ENCODE peak calls at places on chromosomes 7 and 10, in four cellular contexts. N, Z, I and C are unnamed samples.

GRCh38 chr7:93298671-93299070 is 66.5 kb downstream of the VPS50 start:
- DNase-seq in N (no peak), Z (no peak), I (no peak), C (no peak)

GRCh38 chr7:5497158-5498103 is 73.8 kb upstream of the TNRC18 start:
- DNase-seq in N (no peak), Z (no peak), I (peak; percentile 90), C (no peak)

GRCh38 chr10:84837041-84837766 is 508.8 kb downstream of the CCSER2 start:
- DNase-seq in N (no peak), Z (no peak), I (no peak), C (no peak)

GRCh38 chr10:44316187-44316921 is 68.5 kb downstream of the CXCL12 start:
- DNase-seq in N (peak; percentile 53), Z (no peak), I (peak; percentile 55), C (no peak)

GRCh38 chr10:30980951-30981616 is 50.6 kb downstream of the ZNF438 start:
- DNase-seq in N (no peak), Z (no peak), I (no peak), C (no peak)

GRCh38 chr10:102729090-102730026 is 14.4 kb upstream of the WBP1L start:
- DNase-seq in N (no peak), Z (peak; percentile 56), I (peak; percentile 87), C (no peak)

GRCh38 chr7:137820677-137821420 is 25.9 kb downstream of the DGKI start:
- DNase-seq in N (no peak), Z (no peak), I (peak; percentile 47), C (no peak)

GRCh38 chr10:30095811-30096422 is 36.5 kb upstream of the JCAD start:
- DNase-seq in N (no peak), Z (peak; percentile 64), I (no peak), C (no peak)

GRCh38 chr10:101267776-101268175 is 38.5 kb upstream of the LBX1 start:
- DNase-seq in N (no peak), Z (no peak), I (no peak), C (no peak)

GRCh38 chr7:129805086-129805719 is 147.6 kb downstream of the UBE2H start:
- DNase-seq in N (no peak), Z (no peak), I (peak; percentile 85), C (no peak)

GRCh38 chr10:105725007-105725406 is 1083.9 kb downstream of the SORCS3 start:
- DNase-seq in N (no peak), Z (no peak), I (no peak), C (no peak)

GRCh38 chr7:69800495-69800894 is 202.2 kb downstream of the AUTS2 start:
- DNase-seq in N (peak; percentile 17), Z (no peak), I (peak; percentile 45), C (no peak)

GRCh38 chr10:109778993-109779392 is 144.3 kb downstream of the XPNPEP1 start:
- DNase-seq in N (no peak), Z (no peak), I (no peak), C (no peak)

GRCh38 chr7:152615052-152615741 is 60.7 kb downstream of the XRCC2 start:
- DNase-seq in N (no peak), Z (peak; percentile 66), I (peak; percentile 92), C (no peak)

GRCh38 chr10:101781984-101782810 is 1.0 kb downstream of the NPM3 start:
- DNase-seq in N (no peak), Z (no peak), I (peak; percentile 28), C (no peak)

GRCh38 chr10:33376976-33377657 is 42.6 kb upstream of the NRP1 start:
- DNase-seq in N (no peak), Z (no peak), I (no peak), C (no peak)

GRCh38 chr10:98596404-98596803 is 149.7 kb upstream of the HPS1 start:
- DNase-seq in N (no peak), Z (no peak), I (no peak), C (no peak)

GRCh38 chr10:8534089-8534488 is 479.6 kb downstream of the GATA3 start:
- DNase-seq in N (no peak), Z (no peak), I (peak; percentile 30), C (no peak)

GRCh38 chr10:108360187-108360586 is 1195.7 kb upstream of the SORCS1 start:
- DNase-seq in N (no peak), Z (no peak), I (no peak), C (no peak)

GRCh38 chr7:123845823-123846216 is 851 bp downstream of the HYAL4 start:
- DNase-seq in N (no peak), Z (no peak), I (peak; percentile 11), C (no peak)

GRCh38 chr7:41732279-41733062 is 29.6 kb upstream of the INHBA start:
- DNase-seq in N (no peak), Z (no peak), I (no peak), C (no peak)

GRCh38 chr10:52437205-52437646 is 123.1 kb downstream of the DKK1 start:
- DNase-seq in N (no peak), Z (no peak), I (no peak), C (peak; percentile 2)

GRCh38 chr7:12898004-12898403 is 210.6 kb downstream of the ARL4A start:
- DNase-seq in N (no peak), Z (no peak), I (no peak), C (no peak)

GRCh38 chr7:25669954-25670841 is 441.9 kb upstream of the NPVF start:
- DNase-seq in N (no peak), Z (no peak), I (no peak), C (no peak)

GRCh38 chr7:102326156-102326914 is 29.9 kb downstream of the SPDYE6 start:
- DNase-seq in N (no peak), Z (no peak), I (no peak), C (no peak)

GRCh38 chr7:85130702-85131101 is 56.2 kb downstream of the SEMA3D start:
- DNase-seq in N (no peak), Z (no peak), I (no peak), C (no peak)

GRCh38 chr7:28433604-28434254 is 21.4 kb downstream of the CREB5 start:
- DNase-seq in N (peak; percentile 63), Z (no peak), I (peak; percentile 46), C (no peak)

GRCh38 chr10:63209703-63210102 is 76.6 kb downstream of the NRBF2 start:
- DNase-seq in N (no peak), Z (no peak), I (no peak), C (no peak)

GRCh38 chr7:157763279-157764000 is 426.6 kb downstream of the DNAJB6 start:
- DNase-seq in N (no peak), Z (no peak), I (no peak), C (no peak)

GRCh38 chr7:138565451-138566114 is 105.5 kb downstream of the TRIM24 start:
- DNase-seq in N (no peak), Z (peak; percentile 98), I (no peak), C (no peak)

GRCh38 chr7:114298011-114298410 is 116.6 kb upstream of the FOXP2 start:
- DNase-seq in N (no peak), Z (no peak), I (no peak), C (no peak)

GRCh38 chr7:33243319-33243881 is 114.0 kb downstream of the BBS9 start:
- DNase-seq in N (no peak), Z (peak; percentile 48), I (peak; percentile 57), C (no peak)

GRCh38 chr10:80633383-80633860 is 95.7 kb downstream of the SH2D4B start:
- DNase-seq in N (no peak), Z (no peak), I (no peak), C (no peak)

GRCh38 chr7:30309842-30310435 is 25.5 kb downstream of the ZNRF2 start:
- DNase-seq in N (no peak), Z (no peak), I (no peak), C (no peak)

GRCh38 chr7:100166317-100166940 is 2.0 kb downstream of the GAL3ST4 start:
- DNase-seq in N (no peak), Z (no peak), I (peak; percentile 21), C (no peak)

GRCh38 chr10:114544045-114544659 is 113.9 kb downstream of the ABLIM1 start:
- DNase-seq in N (no peak), Z (no peak), I (no peak), C (peak; percentile 66)

GRCh38 chr7:134882481-134882880 is 103.0 kb downstream of the CALD1 start:
- DNase-seq in N (no peak), Z (no peak), I (no peak), C (no peak)

GRCh38 chr10:132195366-132196075 is 8.8 kb downstream of the DPYSL4 start:
- DNase-seq in N (no peak), Z (no peak), I (no peak), C (no peak)
- TF ChIP-seq USF2 in N (no peak), Z (no peak), I (no peak), C (no peak)

GRCh38 chr10:68880181-68880580 is 20.9 kb upstream of the DDX50 start:
- DNase-seq in N (no peak), Z (no peak), I (no peak), C (no peak)
- TF ChIP-seq TCF12 in N (no peak), Z (no peak), I (no peak), C (no peak)

GRCh38 chr7:87505122-87505521 is 29.6 kb upstream of the ABCB4 start:
- DNase-seq in N (no peak), Z (no peak), I (no peak), C (no peak)

GRCh38 chr7:87510430-87510875 is 35.0 kb upstream of the ABCB4 start:
- DNase-seq in N (no peak), Z (no peak), I (peak; percentile 30), C (no peak)

GRCh38 chr7:87505557-87506242 is 30.2 kb upstream of the ABCB4 start:
- DNase-seq in N (no peak), Z (no peak), I (no peak), C (no peak)

GRCh38 chr7:87507446-87507845 is 32.0 kb upstream of the ABCB4 start:
- DNase-seq in N (no peak), Z (peak; percentile 16), I (no peak), C (no peak)

DNA sequence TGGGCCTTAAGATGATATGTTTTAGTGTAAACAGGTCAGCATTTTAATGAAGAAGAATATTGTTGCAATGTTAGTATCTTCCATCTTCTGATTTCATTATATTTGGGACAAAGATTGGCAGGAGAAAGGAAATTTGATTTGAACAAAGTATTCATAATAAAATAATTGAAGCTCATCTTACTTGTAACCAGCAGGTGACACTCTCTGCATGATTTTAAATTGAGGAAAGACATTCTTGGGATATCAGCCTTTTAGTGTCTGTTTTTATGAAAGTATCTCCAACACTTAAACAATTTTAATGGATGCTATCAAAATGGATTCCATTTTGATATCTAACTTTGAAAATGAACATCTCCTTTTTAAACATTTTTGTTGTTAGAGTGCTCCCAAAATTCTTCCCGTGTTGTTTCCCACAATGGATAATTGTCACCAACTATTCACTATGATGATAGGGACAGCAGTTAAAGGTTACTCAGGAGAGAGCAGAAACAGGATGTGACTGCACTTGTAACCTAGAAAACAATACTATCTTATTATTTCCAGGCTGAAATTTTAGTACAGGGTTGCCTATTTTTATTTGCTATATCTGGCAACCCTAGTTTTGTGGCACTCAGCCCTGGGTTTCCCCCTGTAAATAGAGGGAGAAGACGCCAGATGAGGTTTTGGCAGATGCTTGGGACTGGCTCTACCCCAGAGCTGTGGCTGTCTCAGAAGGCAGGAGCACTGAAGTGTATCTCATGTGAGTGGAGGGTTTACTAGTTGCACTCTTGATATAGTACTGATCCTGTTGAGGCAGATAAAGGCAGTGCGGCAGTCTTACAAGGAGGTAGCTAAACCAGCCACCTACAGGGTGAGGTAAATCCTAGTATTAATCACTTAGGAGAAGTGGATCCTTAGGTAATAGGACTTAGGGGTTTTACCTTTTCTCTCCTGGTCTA is 31.0 kb upstream of the ABCB4 start:
- DNase-seq in N (no peak), Z (peak; percentile 11), I (peak; percentile 12), C (no peak)
- TF ChIP-seq USF2 in N (no peak), Z (no peak), I (no peak), C (no peak)

GRCh38 chr7:522071-522937 is 2.7 kb upstream of the PDGFA start:
- DNase-seq in N (no peak), Z (no peak), I (no peak), C (peak; percentile 31)
- TF ChIP-seq TCF12 in N (no peak), Z (no peak), I (no peak), C (peak; percentile 91)

GRCh38 chr10:70523044-70523443 is 44.5 kb downstream of the PALD1 start:
- DNase-seq in N (no peak), Z (no peak), I (no peak), C (no peak)
- TF ChIP-seq USF2 in N (no peak), Z (no peak), I (no peak), C (no peak)